ENCODE peak calls at places on chromosome 22, in ten cellular contexts. A is CD4-positive, alpha-beta T cell; P is psoas muscle; F is CD8-positive, alpha-beta T cell; D is left ventricle myocardium inferior; E is heart right ventricle; V is OCI-LY7; I is neuronal stem cell; T is astrocyte; K is body of pancreas. O is an unnamed sample. For H3K9me3, the result is how much of the 10 kb centered on the place peaks cover.

GRCh38 chr22:37623075-37624016 is 14.7 kb downstream of the GGA1 start:
- DNase-seq in A (peak), P (peak), F (peak), D (peak), E (peak), V (peak), I (peak), T (no peak), K (peak), O (peak)

GRCh38 chr22:40414838-40415505 is 44.6 kb downstream of the SGSM3 start:
- DNase-seq in A (no peak), P (no peak), F (no peak), D (no peak), E (no peak), V (peak), I (no peak), T (no peak), K (no peak), O (no peak)

GRCh38 chr22:45831394-45831793 is 145.6 kb downstream of the WNT7B start:
- DNase-seq in A (no peak), P (no peak), F (no peak), D (no peak), E (no peak), V (peak), I (no peak), T (peak), K (no peak), O (no peak)

GRCh38 chr22:43315687-43316217 is 27.4 kb downstream of the SCUBE1 start:
- DNase-seq in A (no peak), P (no peak), F (no peak), D (no peak), E (no peak), V (no peak), I (no peak), T (no peak), K (no peak), O (peak)

GRCh38 chr22:24155597-24156145 is 25.6 kb upstream of the SUSD2 start:
- DNase-seq in A (peak), P (peak), F (peak), D (peak), E (peak), V (peak), I (peak), T (peak), K (peak), O (peak)

GRCh38 chr22:42613869-42614268 is 814 bp downstream of the POLDIP3 start:
- DNase-seq in A (no peak), P (no peak), F (no peak), D (no peak), E (no peak), V (no peak), I (no peak), T (peak), K (no peak), O (no peak)

GRCh38 chr22:20015187-20015625 is 1.4 kb downstream of the ARVCF start:
- DNase-seq in A (no peak), P (no peak), F (no peak), D (no peak), E (no peak), V (no peak), I (no peak), T (no peak), K (no peak), O (no peak)

GRCh38 chr22:39132281-39132680 is 20.2 kb downstream of the CBX7 start:
- DNase-seq in A (no peak), P (no peak), F (no peak), D (no peak), E (no peak), V (no peak), I (no peak), T (no peak), K (no peak), O (no peak)

GRCh38 chr22:23533328-23533762 is 46.7 kb downstream of the IGLL1 start:
- DNase-seq in A (peak), P (no peak), F (no peak), D (no peak), E (no peak), V (peak), I (peak), T (no peak), K (no peak), O (no peak)

GRCh38 chr22:37215890-37216289 is 3.6 kb upstream of the SSTR3 start:
- DNase-seq in A (no peak), P (no peak), F (no peak), D (no peak), E (no peak), V (no peak), I (no peak), T (no peak), K (no peak), O (no peak)

GRCh38 chr22:38316340-38317236 is 645 bp downstream of the CSNK1E start:
- DNase-seq in A (peak), P (peak), F (peak), D (peak), E (peak), V (peak), I (no peak), T (peak), K (peak), O (no peak)

GRCh38 chr22:38751422-38752346 is 4.1 kb downstream of the SUN2 start:
- DNase-seq in A (peak), P (peak), F (peak), D (peak), E (peak), V (peak), I (no peak), T (no peak), K (peak), O (no peak)

GRCh38 chr22:26360169-26360885 is 68.7 kb upstream of the ASPHD2 start:
- DNase-seq in A (peak), P (peak), F (peak), D (peak), E (peak), V (peak), I (peak), T (peak), K (peak), O (peak)

GRCh38 chr22:36151006-36151595 is 9.5 kb downstream of the APOL3 start:
- DNase-seq in A (no peak), P (no peak), F (no peak), D (no peak), E (no peak), V (no peak), I (no peak), T (no peak), K (no peak), O (no peak)

GRCh38 chr22:43783777-43784176 is 28.3 kb downstream of the EFCAB6 start:
- DNase-seq in A (no peak), P (no peak), F (no peak), D (no peak), E (no peak), V (no peak), I (no peak), T (no peak), K (no peak), O (no peak)

GRCh38 chr22:46607483-46608114 is 12.6 kb upstream of the GRAMD4 start:
- DNase-seq in A (no peak), P (no peak), F (no peak), D (no peak), E (no peak), V (no peak), I (no peak), T (no peak), K (no peak), O (no peak)

GRCh38 chr22:50694766-50695420 is 22.3 kb downstream of the SHANK3 start:
- DNase-seq in A (no peak), P (no peak), F (no peak), D (peak), E (peak), V (no peak), I (no peak), T (no peak), K (peak), O (no peak)

GRCh38 chr22:20206709-20207215 is 55.9 kb upstream of the CCDC188 start:
- DNase-seq in A (no peak), P (no peak), F (no peak), D (no peak), E (no peak), V (peak), I (no peak), T (no peak), K (peak), O (no peak)

GRCh38 chr22:46367707-46368191 is 32.2 kb downstream of the TRMU start:
- DNase-seq in A (peak), P (peak), F (peak), D (peak), E (peak), V (peak), I (peak), T (peak), K (peak), O (peak)

GRCh38 chr22:45007247-45007945 is 2.4 kb downstream of the PHF21B start:
- DNase-seq in A (no peak), P (peak), F (no peak), D (no peak), E (peak), V (no peak), I (peak), T (peak), K (peak), O (no peak)

GRCh38 chr22:24418786-24419479 is 8.5 kb upstream of the ADORA2A start:
- DNase-seq in A (no peak), P (no peak), F (no peak), D (no peak), E (no peak), V (no peak), I (no peak), T (no peak), K (no peak), O (no peak)

DNA sequence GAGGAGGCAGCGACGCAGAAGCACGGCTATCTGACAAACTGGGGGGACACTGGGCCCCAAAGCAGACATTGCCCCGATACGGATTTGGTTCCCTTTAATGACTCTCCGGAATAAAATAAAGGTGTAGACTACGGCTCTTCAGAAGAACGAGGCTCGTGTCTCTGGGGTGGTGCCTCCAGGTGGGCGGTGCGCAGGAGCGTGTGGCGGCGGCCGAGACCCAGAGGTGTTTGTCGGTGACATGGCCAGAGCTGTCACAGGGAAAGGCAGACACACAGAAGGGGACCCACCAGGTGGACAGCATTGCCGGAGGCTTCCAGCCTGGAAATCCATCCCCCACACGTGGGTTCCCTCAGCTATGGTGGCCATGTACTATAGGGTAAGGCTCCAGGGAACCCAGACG is 366.0 kb downstream of the BRD1 start:
- DNase-seq in A (no peak), P (no peak), F (no peak), D (no peak), E (no peak), V (no peak), I (no peak), T (no peak), K (no peak), O (no peak)
- H3K9me3 ChIP-seq in A (under half), P (under half), F (under half), D (under half), E (under half), V (under half), I (under half), T (under half), K (under half), O (under half)

GRCh38 chr22:49205401-49205800 is 622.3 kb downstream of the BRD1 start:
- DNase-seq in A (no peak), P (no peak), F (no peak), D (no peak), E (no peak), V (no peak), I (no peak), T (no peak), K (no peak), O (peak)
- H3K9me3 ChIP-seq in A (under half), P (under half), F (under half), D (under half), E (under half), V (under half), I (under half), T (under half), K (under half), O (under half)

GRCh38 chr22:29388759-29389090 is 355 bp upstream of the AP1B1 start:
- DNase-seq in A (no peak), P (no peak), F (no peak), D (no peak), E (no peak), V (no peak), I (no peak), T (no peak), K (no peak), O (no peak)
- H3K9me3 ChIP-seq in A (under half), P (under half), F (under half), D (under half), E (under half), V (under half), I (under half), T (under half), K (under half), O (under half)

GRCh38 chr22:47878460-47878859 is 1116.0 kb downstream of the TBC1D22A start:
- DNase-seq in A (no peak), P (no peak), F (no peak), D (no peak), E (no peak), V (no peak), I (no peak), T (no peak), K (no peak), O (no peak)

GRCh38 chr22:47872761-47873535 is 1110.5 kb downstream of the TBC1D22A start:
- DNase-seq in A (no peak), P (no peak), F (no peak), D (no peak), E (no peak), V (no peak), I (no peak), T (no peak), K (no peak), O (no peak)
- H3K9me3 ChIP-seq in A (under half), P (under half), F (under half), D (under half), E (under half), V (under half), I (under half), T (under half), K (under half), O (under half)

GRCh38 chr22:49086181-49086580 is 741.5 kb downstream of the BRD1 start:
- DNase-seq in A (no peak), P (no peak), F (no peak), D (no peak), E (no peak), V (no peak), I (no peak), T (no peak), K (no peak), O (no peak)
- H3K9me3 ChIP-seq in A (under half), P (under half), F (under half), D (under half), E (under half), V (under half), I (under half), T (under half), K (under half), O (under half)

GRCh38 chr22:29609139-29609538 is 5.7 kb downstream of the NF2 start:
- DNase-seq in A (no peak), P (no peak), F (no peak), D (no peak), E (no peak), V (no peak), I (no peak), T (no peak), K (no peak), O (no peak)
- H3K9me3 ChIP-seq in A (under half), P (under half), F (under half), D (under half), E (under half), V (under half), I (under half), T (under half), K (under half), O (under half)